ENCODE peak calls at places on chromosomes 2 and 18, in seven cellular contexts. One of them, this sample, is unnamed. For H3K27me3, the result is how much of the 10 kb centered on the place peaks cover.

GRCh38 chr2:158134055-158134454 is 32.4 kb downstream of the UPP2 start:
- DNase-seq in mesendoderm: no peak
- DNase-seq in CD8-positive, alpha-beta T cell: no peak
- DNase-seq in prostate gland: no peak
- DNase-seq in hepatocyte: no peak
- DNase-seq in endothelial cell of umbilical vein: no peak
- DNase-seq in right cardiac atrium: no peak
- DNase-seq in this sample: no peak

GRCh38 chr2:25388491-25388890 is 46.8 kb upstream of the DNMT3A start:
- DNase-seq in mesendoderm: no peak
- DNase-seq in CD8-positive, alpha-beta T cell: no peak
- DNase-seq in prostate gland: no peak
- DNase-seq in hepatocyte: no peak
- DNase-seq in endothelial cell of umbilical vein: no peak
- DNase-seq in right cardiac atrium: no peak
- DNase-seq in this sample: no peak

GRCh38 chr2:238636269-238637073 is 209.7 kb downstream of the ASB1 start:
- DNase-seq in mesendoderm: peak
- DNase-seq in CD8-positive, alpha-beta T cell: no peak
- DNase-seq in prostate gland: no peak
- DNase-seq in hepatocyte: no peak
- DNase-seq in endothelial cell of umbilical vein: no peak
- DNase-seq in right cardiac atrium: no peak
- DNase-seq in this sample: no peak

GRCh38 chr18:62863629-62864028 is 148.3 kb downstream of the PHLPP1 start:
- DNase-seq in mesendoderm: peak
- DNase-seq in CD8-positive, alpha-beta T cell: no peak
- DNase-seq in prostate gland: no peak
- DNase-seq in hepatocyte: no peak
- DNase-seq in endothelial cell of umbilical vein: peak
- DNase-seq in right cardiac atrium: no peak
- DNase-seq in this sample: no peak

GRCh38 chr2:118881490-118882129 is 34.2 kb upstream of the EN1 start:
- DNase-seq in mesendoderm: peak
- DNase-seq in CD8-positive, alpha-beta T cell: peak
- DNase-seq in prostate gland: peak
- DNase-seq in hepatocyte: peak
- DNase-seq in endothelial cell of umbilical vein: peak
- DNase-seq in right cardiac atrium: peak
- DNase-seq in this sample: peak

GRCh38 chr2:120418174-120418787 is 72.3 kb downstream of the INHBB start:
- DNase-seq in mesendoderm: no peak
- DNase-seq in CD8-positive, alpha-beta T cell: no peak
- DNase-seq in prostate gland: no peak
- DNase-seq in hepatocyte: no peak
- DNase-seq in endothelial cell of umbilical vein: no peak
- DNase-seq in right cardiac atrium: no peak
- DNase-seq in this sample: no peak

GRCh38 chr18:13660510-13660909 is 65.8 kb downstream of the FAM210A start:
- DNase-seq in mesendoderm: peak
- DNase-seq in CD8-positive, alpha-beta T cell: no peak
- DNase-seq in prostate gland: no peak
- DNase-seq in hepatocyte: no peak
- DNase-seq in endothelial cell of umbilical vein: peak
- DNase-seq in right cardiac atrium: peak
- DNase-seq in this sample: no peak

GRCh38 chr2:40220177-40220925 is 231.5 kb downstream of the SLC8A1 start:
- DNase-seq in mesendoderm: no peak
- DNase-seq in CD8-positive, alpha-beta T cell: no peak
- DNase-seq in prostate gland: no peak
- DNase-seq in hepatocyte: no peak
- DNase-seq in endothelial cell of umbilical vein: no peak
- DNase-seq in right cardiac atrium: peak
- DNase-seq in this sample: peak

GRCh38 chr2:173961346-173961705 is 3.8 kb downstream of the SP3 start:
- DNase-seq in mesendoderm: no peak
- DNase-seq in CD8-positive, alpha-beta T cell: no peak
- DNase-seq in prostate gland: no peak
- DNase-seq in hepatocyte: no peak
- DNase-seq in endothelial cell of umbilical vein: no peak
- DNase-seq in right cardiac atrium: no peak
- DNase-seq in this sample: no peak

GRCh38 chr18:42018831-42019230 is 63.8 kb downstream of the PIK3C3 start:
- DNase-seq in mesendoderm: no peak
- DNase-seq in CD8-positive, alpha-beta T cell: no peak
- DNase-seq in prostate gland: no peak
- DNase-seq in hepatocyte: no peak
- DNase-seq in endothelial cell of umbilical vein: no peak
- DNase-seq in right cardiac atrium: no peak
- DNase-seq in this sample: no peak

GRCh38 chr2:196703660-196704209 is 64.2 kb downstream of the CCDC150 start:
- DNase-seq in mesendoderm: peak
- DNase-seq in CD8-positive, alpha-beta T cell: no peak
- DNase-seq in prostate gland: no peak
- DNase-seq in hepatocyte: no peak
- DNase-seq in endothelial cell of umbilical vein: no peak
- DNase-seq in right cardiac atrium: no peak
- DNase-seq in this sample: no peak

GRCh38 chr2:135797497-135798274 is 39.3 kb downstream of the LCT start:
- DNase-seq in mesendoderm: peak
- DNase-seq in CD8-positive, alpha-beta T cell: peak
- DNase-seq in prostate gland: peak
- DNase-seq in hepatocyte: peak
- DNase-seq in endothelial cell of umbilical vein: peak
- DNase-seq in right cardiac atrium: peak
- DNase-seq in this sample: peak

GRCh38 chr2:218015831-218016521 is 13.2 kb upstream of the TNS1 start:
- DNase-seq in mesendoderm: peak
- DNase-seq in CD8-positive, alpha-beta T cell: no peak
- DNase-seq in prostate gland: no peak
- DNase-seq in hepatocyte: no peak
- DNase-seq in endothelial cell of umbilical vein: no peak
- DNase-seq in right cardiac atrium: peak
- DNase-seq in this sample: no peak

GRCh38 chr18:63994783-63995399 is 25.0 kb downstream of the SERPINB8 start:
- DNase-seq in mesendoderm: peak
- DNase-seq in CD8-positive, alpha-beta T cell: peak
- DNase-seq in prostate gland: no peak
- DNase-seq in hepatocyte: peak
- DNase-seq in endothelial cell of umbilical vein: peak
- DNase-seq in right cardiac atrium: peak
- DNase-seq in this sample: peak

GRCh38 chr18:58943896-58944295 is 79.2 kb downstream of the ZNF532 start:
- DNase-seq in mesendoderm: no peak
- DNase-seq in CD8-positive, alpha-beta T cell: no peak
- DNase-seq in prostate gland: no peak
- DNase-seq in hepatocyte: no peak
- DNase-seq in endothelial cell of umbilical vein: no peak
- DNase-seq in right cardiac atrium: no peak
- DNase-seq in this sample: no peak

GRCh38 chr18:23353459-23353858 is 99.6 kb upstream of the RIOK3 start:
- DNase-seq in mesendoderm: no peak
- DNase-seq in CD8-positive, alpha-beta T cell: no peak
- DNase-seq in prostate gland: no peak
- DNase-seq in hepatocyte: no peak
- DNase-seq in endothelial cell of umbilical vein: no peak
- DNase-seq in right cardiac atrium: no peak
- DNase-seq in this sample: no peak

DNA sequence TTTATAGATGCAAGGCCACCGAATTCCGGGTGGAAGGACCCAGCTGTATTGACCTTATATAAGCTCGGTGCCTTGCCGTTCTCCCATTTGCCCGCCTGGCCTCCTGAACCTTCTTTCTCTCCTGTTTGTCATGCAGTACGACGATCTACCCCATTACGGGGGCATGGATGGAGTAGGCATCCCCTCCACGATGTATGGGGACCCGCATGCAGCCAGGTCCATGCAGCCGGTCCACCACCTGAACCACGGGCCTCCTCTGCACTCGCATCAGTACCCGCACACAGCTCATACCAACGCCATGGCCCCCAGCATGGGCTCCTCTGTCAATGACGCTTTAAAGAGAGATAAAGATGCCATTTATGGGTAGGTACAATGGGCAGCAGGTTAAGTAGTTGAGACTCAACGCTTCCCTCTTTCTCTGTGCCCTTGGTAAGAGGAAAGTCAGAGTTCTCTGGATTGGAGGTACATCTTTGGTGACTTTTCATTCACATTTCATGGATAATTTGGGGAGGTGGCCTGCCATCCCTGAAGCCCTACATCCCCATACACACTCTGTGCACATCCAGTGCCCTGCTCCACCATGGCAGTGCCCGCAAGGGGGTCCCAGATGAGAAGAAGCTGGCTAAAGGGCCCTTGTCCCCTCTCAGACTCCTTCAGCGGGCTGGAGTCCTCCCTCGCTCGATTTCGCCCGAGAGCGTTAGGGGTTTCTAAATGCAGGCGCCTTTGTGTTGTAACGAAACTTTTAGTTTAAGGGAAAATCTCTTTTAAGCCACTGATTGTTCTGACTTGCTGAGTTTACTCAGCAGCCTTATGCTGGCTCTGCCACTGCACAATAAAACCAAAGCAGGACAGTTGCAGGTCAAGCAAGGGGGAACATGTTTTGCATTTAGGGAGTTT is 2.9 kb downstream of the MEIS1 start:
- DNase-seq in mesendoderm: peak
- DNase-seq in CD8-positive, alpha-beta T cell: no peak
- DNase-seq in prostate gland: no peak
- DNase-seq in hepatocyte: peak
- DNase-seq in endothelial cell of umbilical vein: peak
- DNase-seq in right cardiac atrium: peak
- DNase-seq in this sample: peak
- H3K27ac ChIP-seq in mesendoderm: no peak
- H3K27ac ChIP-seq in CD8-positive, alpha-beta T cell: no peak
- H3K27ac ChIP-seq in prostate gland: peak
- H3K27ac ChIP-seq in hepatocyte: peak
- H3K27ac ChIP-seq in endothelial cell of umbilical vein: peak
- H3K27ac ChIP-seq in right cardiac atrium: peak
- H3K27ac ChIP-seq in this sample: peak

DNA sequence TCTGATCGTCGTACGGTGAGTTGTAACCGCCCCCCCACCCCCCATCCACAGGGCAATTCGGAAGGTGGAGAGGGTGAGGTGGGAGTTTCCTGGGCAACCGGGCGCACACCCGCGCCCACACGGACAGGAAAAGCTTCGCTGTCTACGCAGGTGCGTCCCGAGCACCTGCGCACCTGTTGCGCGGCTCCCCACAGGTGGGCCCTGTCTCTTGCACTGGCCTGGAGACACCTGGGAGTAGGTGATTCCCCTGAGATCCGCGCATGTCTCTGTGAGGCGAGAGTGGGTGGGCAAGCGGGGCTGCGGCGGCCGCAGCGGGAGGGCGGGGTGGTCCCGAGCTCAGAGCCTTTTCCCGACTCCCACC is 467 bp upstream of the ATP6V1C2 start:
- DNase-seq in mesendoderm: no peak
- DNase-seq in CD8-positive, alpha-beta T cell: no peak
- DNase-seq in prostate gland: no peak
- DNase-seq in hepatocyte: no peak
- DNase-seq in endothelial cell of umbilical vein: no peak
- DNase-seq in right cardiac atrium: no peak
- DNase-seq in this sample: no peak
- H3K27me3 ChIP-seq in mesendoderm: under half
- H3K27me3 ChIP-seq in CD8-positive, alpha-beta T cell: under half
- H3K27me3 ChIP-seq in prostate gland: under half
- H3K27me3 ChIP-seq in hepatocyte: half or more
- H3K27me3 ChIP-seq in endothelial cell of umbilical vein: under half
- H3K27me3 ChIP-seq in right cardiac atrium: under half
- H3K27me3 ChIP-seq in this sample: under half

GRCh38 chr2:61218817-61219170 is 56.8 kb downstream of the C2orf74 start:
- DNase-seq in mesendoderm: no peak
- DNase-seq in CD8-positive, alpha-beta T cell: no peak
- DNase-seq in prostate gland: no peak
- DNase-seq in hepatocyte: peak
- DNase-seq in endothelial cell of umbilical vein: no peak
- DNase-seq in right cardiac atrium: no peak
- DNase-seq in this sample: no peak

GRCh38 chr2:61210332-61210981 is 48.5 kb downstream of the C2orf74 start:
- DNase-seq in mesendoderm: no peak
- DNase-seq in CD8-positive, alpha-beta T cell: no peak
- DNase-seq in prostate gland: no peak
- DNase-seq in hepatocyte: peak
- DNase-seq in endothelial cell of umbilical vein: no peak
- DNase-seq in right cardiac atrium: no peak
- DNase-seq in this sample: no peak

GRCh38 chr2:61218076-61218816 is 56.3 kb downstream of the C2orf74 start:
- DNase-seq in mesendoderm: no peak
- DNase-seq in CD8-positive, alpha-beta T cell: no peak
- DNase-seq in prostate gland: no peak
- DNase-seq in hepatocyte: no peak
- DNase-seq in endothelial cell of umbilical vein: no peak
- DNase-seq in right cardiac atrium: no peak
- DNase-seq in this sample: no peak

DNA sequence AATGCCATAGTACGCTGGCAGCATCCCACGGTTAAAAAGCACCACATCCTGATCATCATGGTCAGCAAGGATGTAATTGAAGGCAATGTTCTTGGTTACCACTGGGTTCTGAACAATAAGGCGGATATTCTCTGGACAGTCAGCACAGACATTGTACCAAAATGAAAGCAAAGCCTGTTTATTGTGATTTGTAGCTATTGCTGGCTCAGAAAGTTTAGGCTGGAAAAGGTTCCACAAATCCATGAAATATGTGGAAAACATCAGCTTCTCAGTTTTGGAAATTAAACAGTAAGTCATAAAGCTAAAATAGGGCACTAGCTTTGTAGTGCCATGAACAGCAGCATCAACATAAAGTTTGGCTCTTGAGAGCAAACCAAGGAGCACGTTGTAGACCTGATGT is 52.2 kb downstream of the C2orf74 start:
- DNase-seq in mesendoderm: no peak
- DNase-seq in CD8-positive, alpha-beta T cell: no peak
- DNase-seq in prostate gland: no peak
- DNase-seq in hepatocyte: no peak
- DNase-seq in endothelial cell of umbilical vein: no peak
- DNase-seq in right cardiac atrium: no peak
- DNase-seq in this sample: no peak
- H3K27ac ChIP-seq in mesendoderm: no peak
- H3K27ac ChIP-seq in CD8-positive, alpha-beta T cell: no peak
- H3K27ac ChIP-seq in prostate gland: no peak
- H3K27ac ChIP-seq in hepatocyte: no peak
- H3K27ac ChIP-seq in endothelial cell of umbilical vein: no peak
- H3K27ac ChIP-seq in right cardiac atrium: no peak
- H3K27ac ChIP-seq in this sample: no peak

DNA sequence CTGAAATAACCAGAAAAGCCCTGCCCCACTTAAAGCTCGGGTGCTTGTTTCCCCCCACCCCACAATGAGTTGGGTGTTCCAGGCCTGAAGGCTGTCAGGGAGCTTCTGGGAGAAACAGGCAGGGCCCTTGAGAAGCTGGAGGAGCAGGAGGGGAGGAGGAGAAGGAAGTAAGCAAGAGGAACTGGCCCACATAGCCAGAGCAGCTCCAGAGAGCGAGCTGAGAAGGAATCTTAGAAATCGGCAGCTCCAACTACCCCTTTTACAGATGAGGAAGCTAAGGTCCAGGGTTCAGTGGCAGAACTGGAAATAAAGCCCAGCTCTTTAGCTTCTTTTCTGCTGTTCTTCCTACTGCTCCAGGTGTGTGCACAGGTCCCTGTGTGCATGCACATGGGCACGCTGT is 12.7 kb upstream of the KCNK3 start:
- DNase-seq in mesendoderm: no peak
- DNase-seq in CD8-positive, alpha-beta T cell: no peak
- DNase-seq in prostate gland: no peak
- DNase-seq in hepatocyte: no peak
- DNase-seq in endothelial cell of umbilical vein: no peak
- DNase-seq in right cardiac atrium: no peak
- DNase-seq in this sample: no peak
- H3K27me3 ChIP-seq in mesendoderm: under half
- H3K27me3 ChIP-seq in CD8-positive, alpha-beta T cell: under half
- H3K27me3 ChIP-seq in prostate gland: under half
- H3K27me3 ChIP-seq in hepatocyte: under half
- H3K27me3 ChIP-seq in endothelial cell of umbilical vein: under half
- H3K27me3 ChIP-seq in right cardiac atrium: under half
- H3K27me3 ChIP-seq in this sample: under half

This sample was measured in body of pancreas.